ENCODE peak calls at places on chromosomes 2 and 18, in eight cellular contexts. F is prostate gland, M is esophagus squamous epithelium, N is breast epithelium, Q is body of pancreas, H is DND-41, K is transverse colon, Y is left lung. P is an unnamed sample.

GRCh38 chr2:9988320-9988719 is 36.8 kb downstream of the GRHL1 start:
- DNase-seq in N (no peak), Q (no peak), H (no peak), Y (no peak), M (no peak), F (no peak), K (no peak), P (no peak)

GRCh38 chr2:66134113-66134730 is 300.7 kb upstream of the MEIS1 start:
- DNase-seq in Q (no peak), F (no peak), Y (no peak), K (no peak), N (no peak), H (no peak), M (no peak), P (no peak)

GRCh38 chr2:26647981-26648380 is 6.8 kb upstream of the CIB4 start:
- DNase-seq in Y (no peak), H (no peak), F (no peak), M (no peak), K (no peak), Q (no peak), N (no peak), P (no peak)

GRCh38 chr2:173590278-173590811 is 235.7 kb downstream of the CDCA7 start:
- DNase-seq in K (no peak), Y (peak; percentile 79), F (no peak), Q (peak; percentile 66), H (no peak), M (no peak), N (peak; percentile 73), P (no peak)

GRCh38 chr18:5943514-5943913 is 48.2 kb upstream of the TMEM200C start:
- DNase-seq in N (no peak), Y (no peak), H (no peak), Q (no peak), M (no peak), K (no peak), F (no peak), P (no peak)

GRCh38 chr2:68715353-68716041 is 19.1 kb upstream of the ARHGAP25 start:
- DNase-seq in K (peak; percentile 69), F (peak; percentile 52), Y (peak; percentile 50), H (peak; percentile 52), M (no peak), N (peak; percentile 38), Q (peak; percentile 74), P (peak; percentile 68)

GRCh38 chr18:77131100-77131651 is 1.4 kb downstream of the MBP start:
- DNase-seq in N (no peak), K (peak; percentile 46), H (peak; percentile 80), M (no peak), F (no peak), Q (peak; percentile 75), Y (peak; percentile 86), P (peak; percentile 50)

GRCh38 chr2:23200056-23200455 is 184.9 kb upstream of the KLHL29 start:
- DNase-seq in H (no peak), F (no peak), N (no peak), Y (no peak), K (no peak), Q (no peak), M (no peak), P (no peak)

GRCh38 chr2:141728886-141729285 is 401.9 kb downstream of the LRP1B start:
- DNase-seq in Y (no peak), H (no peak), F (no peak), Q (no peak), M (no peak), K (no peak), N (no peak), P (no peak)

GRCh38 chr2:67652679-67653078 is 255.5 kb downstream of the ETAA1 start:
- DNase-seq in H (no peak), Q (no peak), M (no peak), N (no peak), F (no peak), Y (no peak), K (no peak), P (no peak)

GRCh38 chr2:104845552-104845931 is 8.4 kb upstream of the POU3F3 start:
- DNase-seq in F (no peak), N (no peak), Y (no peak), K (no peak), H (no peak), M (no peak), Q (no peak), P (no peak)

GRCh38 chr18:54606835-54607212 is 15.8 kb downstream of the DYNAP start:
- DNase-seq in Y (peak; percentile 37), F (no peak), N (no peak), Q (peak; percentile 19), K (no peak), M (no peak), H (no peak), P (no peak)

GRCh38 chr18:3869848-3870247 is 419.9 kb downstream of the TGIF1 start:
- DNase-seq in N (no peak), K (no peak), H (no peak), M (no peak), F (no peak), Q (peak; percentile 13), Y (no peak), P (no peak)

GRCh38 chr2:200741468-200742202 is 70.1 kb upstream of the BZW1 start:
- DNase-seq in H (no peak), N (no peak), Q (no peak), F (peak; percentile 63), Y (no peak), M (no peak), K (peak; percentile 66), P (no peak)

GRCh38 chr2:201191132-201191875 is 8.4 kb downstream of the CASP10 start:
- DNase-seq in M (no peak), F (no peak), K (no peak), Q (no peak), N (no peak), H (no peak), Y (no peak), P (no peak)

GRCh38 chr2:68799615-68800400 is 65.2 kb downstream of the ARHGAP25 start:
- DNase-seq in H (no peak), F (peak; percentile 69), N (peak; percentile 56), Y (no peak), M (no peak), Q (no peak), K (no peak), P (no peak)

GRCh38 chr2:88735853-88736252 is 44.4 kb downstream of the RPIA start:
- DNase-seq in F (no peak), Q (no peak), Y (no peak), H (no peak), M (no peak), N (no peak), K (peak; percentile 16), P (no peak)

GRCh38 chr2:9532421-9532820 is 23.2 kb downstream of the ADAM17 start:
- DNase-seq in F (no peak), H (no peak), N (no peak), K (no peak), Y (no peak), M (no peak), Q (no peak), P (no peak)

GRCh38 chr2:45404807-45405297 is 206.2 kb downstream of the SRBD1 start:
- DNase-seq in M (no peak), H (no peak), Y (no peak), Q (no peak), F (no peak), N (no peak), K (no peak), P (no peak)

GRCh38 chr18:25352629-25353005 is 651 bp upstream of the ZNF521 start:
- DNase-seq in F (no peak), N (no peak), Y (no peak), M (no peak), Q (no peak), K (no peak), H (no peak), P (no peak)

DNA sequence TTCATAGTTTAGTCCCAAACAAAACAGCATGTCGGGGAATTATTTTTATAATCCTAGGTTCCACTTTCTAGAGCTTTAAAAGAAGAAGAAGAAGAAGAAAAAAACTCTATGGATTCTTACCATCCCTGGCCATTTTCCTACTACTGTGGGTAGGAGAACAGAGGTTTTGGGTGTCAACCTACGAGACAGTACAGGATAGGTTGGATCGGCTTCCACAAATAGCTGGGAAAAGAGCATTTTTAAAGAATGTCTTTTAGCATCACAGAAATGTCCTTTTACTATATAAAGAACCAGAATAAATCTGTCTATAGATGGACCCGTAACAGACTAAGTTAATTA is 65.2 kb downstream of the RBMS1 start:
- DNase-seq in N (no peak), Y (no peak), Q (no peak), M (no peak), H (no peak), F (no peak), K (no peak), P (no peak)
- H3K27ac ChIP-seq in N (peak overlapping the region; percentile 76), Y (peak overlapping the region; percentile 74), Q (no peak overlapping the region), M (peak overlapping the region; percentile 66), H (peak overlapping the region; percentile 92), F (peak overlapping the region; percentile 26), K (peak overlapping the region; percentile 75), P (no peak overlapping the region)

DNA sequence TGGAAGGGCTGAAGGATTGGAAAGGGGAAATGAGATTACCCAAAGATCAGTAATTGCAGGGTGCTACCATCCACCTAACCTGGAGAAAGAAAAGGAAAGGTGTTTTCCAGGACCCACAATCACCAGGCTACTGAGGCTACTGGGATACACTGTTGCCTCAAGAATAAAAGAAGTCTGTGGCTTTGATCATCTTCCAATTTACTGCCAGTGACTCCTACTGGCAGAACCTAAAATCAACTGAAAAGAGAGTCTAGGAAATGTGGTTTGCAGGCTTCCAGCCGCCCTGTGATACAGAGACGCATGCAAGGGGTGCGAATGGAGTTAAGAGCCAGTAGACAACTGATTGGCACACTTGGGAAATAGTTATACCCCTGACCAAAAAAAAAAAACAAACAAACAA is 16.6 kb upstream of the TTL start:
- DNase-seq in N (no peak), M (no peak), Q (no peak), H (no peak), K (no peak), F (no peak), Y (no peak), P (no peak)
- TF ChIP-seq CTCF in N (no peak), M (no peak), Q (no peak), H (peak; percentile 32), K (no peak), F (no peak), Y (no peak), P (no peak)

DNA sequence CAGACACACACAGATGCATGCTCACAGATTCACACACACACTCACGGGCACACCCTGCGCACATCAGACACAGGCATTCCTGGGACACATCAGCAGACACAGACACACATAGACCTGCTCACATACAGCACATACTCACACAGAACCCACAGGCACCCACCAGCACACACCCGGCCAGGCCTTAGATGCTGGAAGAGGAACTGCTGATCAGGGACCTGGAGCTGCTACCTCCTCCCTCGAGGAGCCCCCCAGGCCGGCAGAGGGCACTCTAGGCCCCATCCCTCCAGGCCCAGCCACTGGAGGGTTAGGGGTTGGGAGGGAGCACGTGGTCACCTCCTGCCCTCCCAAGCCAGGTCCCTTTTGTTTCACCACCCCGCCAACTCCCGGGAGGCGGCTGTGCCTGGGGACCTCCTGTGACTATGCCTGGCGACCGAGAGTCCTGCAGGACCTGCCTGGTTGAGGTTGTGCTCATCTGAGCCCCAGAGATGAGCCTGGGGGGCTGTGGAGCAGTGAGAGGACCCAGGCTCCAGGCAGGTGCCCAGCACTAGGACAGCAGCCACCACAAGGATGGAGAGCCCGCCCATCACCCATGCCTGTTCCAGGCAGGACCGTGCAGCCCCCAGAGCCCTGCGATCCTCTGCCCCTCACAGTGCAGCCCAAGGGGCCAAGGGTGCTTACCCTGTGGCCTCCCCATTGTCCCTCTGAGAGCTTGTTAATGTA is 21.0 kb upstream of the PTMA start:
- DNase-seq in H (peak; percentile 57), M (no peak), K (peak; percentile 74), Q (peak; percentile 70), Y (peak; percentile 64), N (no peak), F (no peak), P (peak; percentile 59)
- H3K27ac ChIP-seq in H (no peak overlapping the region), M (no peak overlapping the region), K (no peak overlapping the region), Q (no peak overlapping the region), Y (no peak overlapping the region), N (no peak overlapping the region), F (no peak overlapping the region), P (no peak overlapping the region)

GRCh38 chr2:118801154-118801553 is 46.3 kb downstream of the EN1 start:
- DNase-seq in F (no peak), Y (no peak), K (no peak), Q (no peak), N (no peak), H (no peak), M (no peak), P (no peak)
- TF ChIP-seq CTCF in F (no peak), Y (no peak), K (no peak), Q (no peak), N (no peak), H (no peak), M (no peak), P (no peak)

P was measured in CD8-positive, alpha-beta T cell.